ENCODE peak calls at places on chromosome X, in five cellular contexts. V is mesenchymal stem cell, B is IMR-90, T is trophoblast cell, C is H1. K is an unnamed sample.

GRCh38 chrX:135340827-135341226 is 31.5 kb downstream of the ETDC start:
- DNase-seq in V (peak; percentile 12), B (peak; percentile 65), C (no peak), T (no peak), K (no peak)

GRCh38 chrX:78747471-78747870 is at the start of gene LPAR4:
- DNase-seq in B (no peak), C (peak; percentile 36), V (peak; percentile 13), T (no peak), K (peak; percentile 69)

GRCh38 chrX:48504261-48504660 is 4.5 kb upstream of the PORCN start:
- DNase-seq in T (peak; percentile 67), V (no peak), C (no peak), B (no peak), K (no peak)

GRCh38 chrX:26783512-26784225 is 567.7 kb downstream of the MAGEB5 start:
- DNase-seq in C (peak; percentile 17), V (peak; percentile 5), B (peak; percentile 11), T (peak; percentile 35), K (peak; percentile 0)

GRCh38 chrX:50106051-50106450 is 94.8 kb downstream of the AKAP4 start:
- DNase-seq in T (no peak), C (no peak), B (no peak), V (no peak), K (no peak)

GRCh38 chrX:46279925-46280313 is 265.3 kb downstream of the ZNF674 start:
- DNase-seq in V (peak; percentile 4), B (peak; percentile 28), T (no peak), C (no peak), K (no peak)

GRCh38 chrX:2666491-2666890 is 24.6 kb upstream of the CD99 start:
- DNase-seq in T (no peak), C (no peak), B (no peak), V (no peak), K (no peak)

GRCh38 chrX:11887175-11887574 is 129.1 kb downstream of the MSL3 start:
- DNase-seq in V (no peak), T (no peak), C (no peak), B (no peak), K (no peak)

GRCh38 chrX:18873189-18873791 is 110.6 kb downstream of the PHKA2 start:
- DNase-seq in B (peak; percentile 61), C (no peak), T (no peak), V (peak; percentile 75), K (no peak)

GRCh38 chrX:24874604-24875247 is 141.0 kb downstream of the ARX start:
- DNase-seq in T (no peak), V (no peak), B (no peak), C (no peak), K (no peak)

GRCh38 chrX:42869659-42870476 is 91.9 kb upstream of the PPP1R2C start:
- DNase-seq in T (no peak), B (no peak), C (no peak), V (no peak), K (no peak)

GRCh38 chrX:130176354-130176776 is 4.6 kb downstream of the RAB33A start:
- DNase-seq in C (no peak), T (no peak), B (peak; percentile 25), V (peak; percentile 43), K (no peak)

GRCh38 chrX:130174937-130175336 is 3.2 kb downstream of the RAB33A start:
- DNase-seq in B (no peak), C (no peak), T (no peak), V (no peak), K (no peak)

GRCh38 chrX:130179579-130180215 is 7.9 kb downstream of the RAB33A start:
- DNase-seq in B (peak; percentile 38), V (peak; percentile 40), T (no peak), C (no peak), K (no peak)

GRCh38 chrX:130176942-130177341 is 5.2 kb downstream of the RAB33A start:
- DNase-seq in B (no peak), C (no peak), V (no peak), T (no peak), K (no peak)

DNA sequence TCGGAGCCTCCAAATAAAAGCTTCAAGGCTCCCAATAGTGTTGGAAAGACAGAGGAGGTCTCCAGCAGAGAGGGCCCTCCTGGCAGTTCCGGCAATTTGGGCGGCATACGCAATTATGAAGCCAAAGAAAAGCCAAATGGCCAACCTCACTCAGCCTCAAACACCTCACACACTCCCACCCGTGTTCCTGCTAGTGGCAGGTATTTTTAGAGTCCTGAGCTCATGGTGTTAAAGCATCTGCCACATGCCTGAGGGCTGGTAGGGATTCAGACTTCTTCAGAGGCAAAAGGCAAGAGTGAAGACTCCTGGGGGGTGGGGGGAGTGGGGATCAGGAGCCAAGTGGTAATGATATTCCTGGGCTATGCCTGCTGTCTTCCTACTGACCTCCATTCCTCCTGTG is 7.4 kb downstream of the RAB33A start:
- DNase-seq in V (no peak), C (no peak), B (no peak), T (no peak), K (no peak)
- H3K4me3 ChIP-seq in V (no peak overlapping the region), C (no peak overlapping the region), B (no peak overlapping the region), T (no peak overlapping the region), K (no peak overlapping the region)

GRCh38 chrX:40849906-40850672 is 114.7 kb upstream of the MED14 start:
- DNase-seq in V (peak; percentile 3), C (no peak), T (no peak), B (peak; percentile 40), K (no peak)

GRCh38 chrX:40843643-40844042 is 108.3 kb upstream of the MED14 start:
- DNase-seq in B (no peak), C (no peak), T (peak; percentile 90), V (no peak), K (no peak)

GRCh38 chrX:40845331-40845911 is 110.1 kb upstream of the MED14 start:
- DNase-seq in T (peak; percentile 20), B (peak; percentile 95), V (peak; percentile 68), C (peak; percentile 34), K (no peak)

DNA sequence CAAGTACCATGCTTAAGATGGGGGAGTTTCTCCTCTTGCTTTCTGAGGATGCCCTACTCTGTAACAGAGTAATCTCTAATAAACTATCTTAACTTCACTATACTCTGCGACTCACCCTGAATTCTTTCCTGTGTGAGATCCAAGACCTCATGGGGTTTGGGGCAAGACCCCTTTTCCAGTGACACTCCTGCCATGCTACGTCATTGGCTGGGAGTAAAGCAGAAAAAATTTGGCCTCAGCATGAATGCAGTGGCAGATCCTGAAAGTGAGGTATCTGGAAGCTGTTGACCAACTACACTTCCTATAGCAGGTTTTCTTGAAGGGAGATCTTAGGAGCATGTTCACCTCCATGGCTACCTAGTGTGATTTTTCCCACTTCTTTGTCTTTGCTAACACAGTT is 109.1 kb upstream of the MED14 start:
- DNase-seq in C (no peak), B (peak; percentile 58), V (peak; percentile 1), T (no peak), K (no peak)
- H4K91ac ChIP-seq in C (peak overlapping the region; percentile 93), B (peak overlapping the region; percentile 94), V (peak overlapping the region; percentile 80), T (peak overlapping the region; percentile 62), K (no peak overlapping the region)

DNA sequence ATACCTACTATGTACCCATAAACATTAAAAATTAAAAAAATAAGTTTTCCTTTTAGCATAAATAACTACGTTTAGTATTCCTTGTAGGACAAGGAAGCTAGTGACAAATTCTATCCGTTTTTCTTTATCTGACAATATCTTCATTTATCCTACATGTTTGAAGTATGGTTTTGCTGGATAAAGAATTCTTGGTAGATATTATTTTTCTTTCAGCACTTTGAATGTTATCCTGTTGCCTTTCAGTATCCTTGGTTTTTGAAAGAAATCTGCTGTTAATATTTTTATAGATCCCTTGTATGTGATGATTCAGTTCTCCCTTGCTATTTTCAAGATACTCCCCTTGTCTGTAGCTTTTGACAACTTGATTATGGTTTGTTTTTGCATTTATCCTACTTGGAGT is 76.6 kb downstream of the CASK start:
- DNase-seq in C (no peak), V (no peak), T (no peak), B (no peak), K (no peak)
- H3K9me3 ChIP-seq in C (no peaks in the 10 kb centered on the region), V (peaks cover 61% of the 10 kb centered on the region), T (no peaks in the 10 kb centered on the region), B (no peaks in the 10 kb centered on the region), K (peaks cover 3% of the 10 kb centered on the region)

GRCh38 chrX:80138938-80139337 is 124.4 kb downstream of the TBX22 start:
- DNase-seq in C (no peak), T (no peak), B (no peak), V (no peak), K (no peak)

DNA sequence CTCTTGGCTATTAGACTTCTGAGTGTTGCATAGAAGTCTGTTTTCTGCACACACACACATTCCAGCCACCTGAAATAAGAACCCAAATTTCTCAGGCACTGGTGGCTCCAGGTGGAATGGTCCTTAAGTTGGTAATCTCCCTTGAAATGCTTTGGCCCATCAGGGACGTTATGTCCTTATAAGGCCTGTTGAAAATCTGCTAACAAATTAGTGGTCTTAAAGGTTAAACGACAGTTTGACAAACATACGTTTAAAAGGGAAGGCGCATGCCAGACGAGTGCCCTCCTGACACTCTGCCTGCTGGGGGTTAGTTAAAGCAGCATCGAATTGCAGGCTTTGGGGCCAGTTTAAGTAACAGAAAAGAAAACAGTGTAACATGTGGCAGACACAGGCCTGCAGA is 125.0 kb downstream of the TBX22 start:
- DNase-seq in T (no peak), B (no peak), V (no peak), C (no peak), K (peak; percentile 0)
- H3K4me3 ChIP-seq in T (no peak overlapping the region), B (no peak overlapping the region), V (no peak overlapping the region), C (no peak overlapping the region), K (no peak overlapping the region)

GRCh38 chrX:115687595-115687994 is 126.6 kb downstream of the PLS3 start:
- DNase-seq in C (no peak), B (no peak), V (no peak), T (no peak), K (no peak)

GRCh38 chrX:115693476-115693875 is 132.5 kb downstream of the PLS3 start:
- DNase-seq in C (no peak), V (no peak), B (no peak), T (no peak), K (no peak)

GRCh38 chrX:115694028-115694427 is 133.1 kb downstream of the PLS3 start:
- DNase-seq in B (no peak), C (no peak), V (no peak), T (no peak), K (no peak)

GRCh38 chrX:115689931-115690330 is 129.0 kb downstream of the PLS3 start:
- DNase-seq in V (no peak), T (no peak), B (peak; percentile 9), C (no peak), K (no peak)

DNA sequence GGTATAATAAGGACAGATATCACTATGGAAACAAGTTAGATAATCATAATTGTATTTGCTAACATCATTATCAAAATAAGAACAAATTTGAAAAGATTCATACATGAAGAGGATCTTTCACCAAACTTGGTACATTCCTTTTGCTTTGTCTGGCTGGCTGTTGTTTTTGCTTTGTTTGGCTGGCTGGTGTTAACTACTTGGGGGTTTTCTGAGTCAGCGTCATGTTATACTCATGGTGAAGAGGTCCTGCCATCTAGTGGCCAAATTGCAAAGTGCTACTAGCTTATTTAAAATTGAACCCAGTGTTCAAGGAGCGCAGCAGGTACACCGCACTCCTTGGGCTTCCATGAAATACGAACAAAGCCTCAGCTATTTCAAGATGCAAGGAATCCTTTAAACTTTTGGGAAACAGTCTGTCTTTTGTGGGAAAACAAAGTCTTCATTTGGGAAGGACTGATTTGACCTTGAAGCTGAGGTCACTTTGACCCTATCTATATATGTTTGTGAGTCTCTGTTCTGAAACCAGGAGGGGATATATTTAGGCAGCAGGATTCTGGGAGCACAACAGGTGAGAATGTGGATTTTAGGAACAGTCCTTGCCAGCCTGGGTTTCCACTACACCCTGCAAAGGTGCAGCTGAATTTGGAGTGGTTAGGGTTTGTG is 129.7 kb downstream of the PLS3 start:
- DNase-seq in C (peak; percentile 54), V (peak; percentile 77), T (peak; percentile 81), B (peak; percentile 79), K (peak; percentile 70)
- H4K91ac ChIP-seq in C (peak overlapping the region; percentile 98), V (no peak overlapping the region), T (no peak overlapping the region), B (no peak overlapping the region), K (no peak overlapping the region)

GRCh38 chrX:65266482-65266881 is 268.1 kb downstream of the LAS1L start:
- DNase-seq in B (no peak), C (no peak), T (no peak), V (no peak), K (no peak)
- H3K9me3 ChIP-seq in B (no peaks in the 10 kb centered on the region), C (no peaks in the 10 kb centered on the region), T (no peaks in the 10 kb centered on the region), V (peaks cover 22% of the 10 kb centered on the region), K (no peaks in the 10 kb centered on the region)

K was measured in neuronal stem cell.